ENCODE peak calls at places on chromosomes 7 and 10, in four cellular contexts. One of them, this sample, is unnamed.

GRCh38 chr7:155338632-155339320 is 41.1 kb downstream of the INSIG1 start:
- DNase-seq in K562: no peak
- DNase-seq in sigmoid colon: peak
- DNase-seq in esophagus muscularis mucosa: no peak
- DNase-seq in this sample: no peak

GRCh38 chr10:97830064-97830463 is 19.6 kb upstream of the GOLGA7B start:
- DNase-seq in sigmoid colon: no peak
- DNase-seq in esophagus muscularis mucosa: no peak
- DNase-seq in K562: no peak
- DNase-seq in this sample: no peak

GRCh38 chr7:99090811-99091582 is 52.9 kb downstream of the SMURF1 start:
- DNase-seq in sigmoid colon: no peak
- DNase-seq in K562: no peak
- DNase-seq in esophagus muscularis mucosa: peak
- DNase-seq in this sample: no peak

GRCh38 chr10:97851341-97852001 is 1.8 kb downstream of the GOLGA7B start:
- DNase-seq in sigmoid colon: no peak
- DNase-seq in esophagus muscularis mucosa: no peak
- DNase-seq in K562: no peak
- DNase-seq in this sample: no peak

GRCh38 chr10:95784279-95784913 is 28.4 kb downstream of the ENTPD1 start:
- DNase-seq in sigmoid colon: no peak
- DNase-seq in K562: no peak
- DNase-seq in esophagus muscularis mucosa: no peak
- DNase-seq in this sample: no peak

GRCh38 chr7:141880960-141881359 is 35.2 kb upstream of the OR9A4 start:
- DNase-seq in K562: no peak
- DNase-seq in sigmoid colon: no peak
- DNase-seq in esophagus muscularis mucosa: no peak
- DNase-seq in this sample: no peak

GRCh38 chr10:5975641-5976473 is 1.5 kb downstream of the IL15RA start:
- DNase-seq in sigmoid colon: peak
- DNase-seq in K562: peak
- DNase-seq in esophagus muscularis mucosa: peak
- DNase-seq in this sample: no peak

GRCh38 chr7:48148311-48148710 is 22.9 kb upstream of the ABCA13 start:
- DNase-seq in sigmoid colon: no peak
- DNase-seq in esophagus muscularis mucosa: no peak
- DNase-seq in K562: no peak
- DNase-seq in this sample: no peak

GRCh38 chr7:35695628-35695888 is 623 bp upstream of the HERPUD2 start:
- DNase-seq in esophagus muscularis mucosa: no peak
- DNase-seq in sigmoid colon: no peak
- DNase-seq in K562: no peak
- DNase-seq in this sample: no peak

GRCh38 chr7:114819629-114820362 is 102.1 kb upstream of the MDFIC start:
- DNase-seq in sigmoid colon: peak
- DNase-seq in esophagus muscularis mucosa: no peak
- DNase-seq in K562: no peak
- DNase-seq in this sample: no peak

GRCh38 chr10:248307-248706 is 113.1 kb downstream of the ZMYND11 start:
- DNase-seq in esophagus muscularis mucosa: no peak
- DNase-seq in K562: no peak
- DNase-seq in sigmoid colon: no peak
- DNase-seq in this sample: no peak

GRCh38 chr10:88992945-88993537 is 2.4 kb downstream of the FAS start:
- DNase-seq in esophagus muscularis mucosa: no peak
- DNase-seq in K562: no peak
- DNase-seq in sigmoid colon: no peak
- DNase-seq in this sample: peak

GRCh38 chr10:88991161-88991899 is 732 bp downstream of the FAS start:
- DNase-seq in K562: peak
- DNase-seq in esophagus muscularis mucosa: no peak
- DNase-seq in sigmoid colon: peak
- DNase-seq in this sample: peak

GRCh38 chr10:88989824-88990527 is 622 bp upstream of the FAS start:
- DNase-seq in sigmoid colon: peak
- DNase-seq in esophagus muscularis mucosa: no peak
- DNase-seq in K562: no peak
- DNase-seq in this sample: peak

GRCh38 chr10:88990528-88991160 is at the start of gene FAS:
- DNase-seq in sigmoid colon: peak
- DNase-seq in K562: peak
- DNase-seq in esophagus muscularis mucosa: peak
- DNase-seq in this sample: peak

DNA sequence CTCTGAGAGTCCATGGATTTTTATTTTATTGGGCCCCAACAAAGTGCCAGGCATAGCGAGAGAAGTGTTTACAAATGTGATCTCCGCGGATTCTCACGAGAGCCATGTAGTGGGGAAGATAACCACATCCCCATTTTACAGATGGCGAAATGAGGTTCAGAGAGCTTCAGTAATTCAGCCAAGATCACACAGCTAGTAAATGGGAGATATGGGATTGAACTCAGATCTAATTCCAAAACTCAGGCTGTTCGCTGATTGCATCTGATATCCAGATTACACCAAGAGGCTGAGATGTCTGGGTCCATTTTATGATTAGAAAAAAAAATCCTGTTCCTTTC is 1.3 kb downstream of the FAS start:
- DNase-seq in sigmoid colon: no peak
- DNase-seq in K562: no peak
- DNase-seq in esophagus muscularis mucosa: no peak
- DNase-seq in this sample: no peak
- TF ChIP-seq POLR2AphosphoS5 in sigmoid colon: no peak
- TF ChIP-seq POLR2AphosphoS5 in K562: no peak
- TF ChIP-seq POLR2AphosphoS5 in esophagus muscularis mucosa: no peak
- TF ChIP-seq POLR2AphosphoS5 in this sample: no peak

GRCh38 chr10:117004627-117005453 is at the start of gene SHTN1:
- DNase-seq in K562: peak
- DNase-seq in esophagus muscularis mucosa: no peak
- DNase-seq in sigmoid colon: peak
- DNase-seq in this sample: peak
- TF ChIP-seq CTCF in K562: no peak
- TF ChIP-seq CTCF in esophagus muscularis mucosa: no peak
- TF ChIP-seq CTCF in sigmoid colon: no peak
- TF ChIP-seq CTCF in this sample: no peak

GRCh38 chr10:125123363-125124113 is 36.8 kb downstream of the CTBP2 start:
- DNase-seq in K562: no peak
- DNase-seq in sigmoid colon: peak
- DNase-seq in esophagus muscularis mucosa: no peak
- DNase-seq in this sample: peak
- TF ChIP-seq POLR2AphosphoS5 in K562: no peak
- TF ChIP-seq POLR2AphosphoS5 in sigmoid colon: peak
- TF ChIP-seq POLR2AphosphoS5 in esophagus muscularis mucosa: peak
- TF ChIP-seq POLR2AphosphoS5 in this sample: peak

DNA sequence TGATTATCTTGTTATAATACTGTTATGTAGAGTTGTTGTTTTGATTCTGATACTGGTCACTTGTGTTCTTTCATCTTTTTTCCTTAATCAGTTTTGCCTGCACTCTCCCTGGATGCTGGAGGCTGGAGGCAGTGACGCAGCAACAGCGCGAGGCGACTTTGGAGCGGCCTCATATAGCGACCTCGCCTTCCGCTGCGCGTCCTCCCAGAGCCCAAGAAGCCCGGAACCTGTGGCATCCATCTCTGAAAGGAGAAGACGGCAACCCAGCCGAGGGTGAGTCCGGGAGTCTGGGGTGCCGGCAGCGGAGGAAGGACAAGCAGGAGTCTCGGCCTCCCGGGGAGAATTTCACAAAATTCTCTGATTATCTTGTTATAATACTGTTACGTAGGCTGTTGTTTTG is 161.2 kb downstream of the ZNF33B start:
- DNase-seq in esophagus muscularis mucosa: no peak
- DNase-seq in sigmoid colon: no peak
- DNase-seq in K562: peak
- DNase-seq in this sample: no peak
- TF ChIP-seq CTCF in esophagus muscularis mucosa: no peak
- TF ChIP-seq CTCF in sigmoid colon: no peak
- TF ChIP-seq CTCF in K562: no peak
- TF ChIP-seq CTCF in this sample: no peak

GRCh38 chr7:128892521-128893250 is 17.8 kb downstream of the KCP start:
- DNase-seq in K562: no peak
- DNase-seq in sigmoid colon: peak
- DNase-seq in esophagus muscularis mucosa: no peak
- DNase-seq in this sample: no peak

GRCh38 chr7:128894101-128894440 is 16.4 kb downstream of the KCP start:
- DNase-seq in esophagus muscularis mucosa: no peak
- DNase-seq in sigmoid colon: no peak
- DNase-seq in K562: no peak
- DNase-seq in this sample: no peak

GRCh38 chr7:128895320-128895719 is 15.2 kb downstream of the KCP start:
- DNase-seq in sigmoid colon: no peak
- DNase-seq in esophagus muscularis mucosa: no peak
- DNase-seq in K562: no peak
- DNase-seq in this sample: no peak

GRCh38 chr7:128891942-128892269 is 18.6 kb downstream of the KCP start:
- DNase-seq in sigmoid colon: peak
- DNase-seq in esophagus muscularis mucosa: no peak
- DNase-seq in K562: no peak
- DNase-seq in this sample: no peak

DNA sequence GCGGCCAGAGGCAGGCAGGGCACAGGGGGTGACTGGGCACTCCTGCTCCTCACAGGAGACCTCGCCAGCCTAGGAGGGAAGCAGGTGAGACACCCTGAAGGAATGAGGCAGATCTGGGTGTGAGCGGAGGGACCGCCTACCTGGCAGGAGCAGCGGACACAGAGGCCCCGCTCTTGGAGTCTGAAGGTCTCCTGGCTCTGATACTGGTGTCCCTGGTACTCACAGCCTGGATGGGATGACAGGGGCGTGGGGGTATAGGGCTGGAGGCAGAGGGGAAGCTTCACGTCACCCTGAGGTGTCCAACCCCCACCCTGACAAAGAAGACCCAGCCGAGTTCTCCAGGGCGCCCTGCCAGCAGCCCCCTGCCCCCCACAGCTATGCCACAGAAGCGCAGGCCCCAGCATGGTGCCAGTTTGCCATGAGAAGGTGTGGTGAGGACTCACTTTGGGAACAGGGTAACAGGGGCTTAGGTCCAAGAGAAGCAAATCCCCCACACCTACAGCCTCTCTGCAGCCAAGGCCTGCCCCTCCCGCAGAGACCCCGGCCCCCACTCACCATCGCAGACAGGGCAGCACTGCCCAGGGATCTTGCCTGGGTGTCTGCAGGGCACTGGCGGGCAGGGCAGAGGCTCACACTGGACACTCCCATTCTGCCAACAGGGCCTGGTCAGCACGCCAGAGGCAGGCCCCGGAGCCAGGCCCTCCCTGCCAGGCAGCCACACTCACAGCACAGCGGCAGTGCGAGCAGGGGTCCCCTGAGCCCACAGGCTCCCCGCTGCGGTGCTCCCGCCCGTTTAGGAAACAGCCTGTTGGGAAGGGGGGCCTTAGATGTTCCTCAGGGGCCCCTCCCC is 17.0 kb downstream of the KCP start:
- DNase-seq in K562: no peak
- DNase-seq in esophagus muscularis mucosa: no peak
- DNase-seq in sigmoid colon: peak
- DNase-seq in this sample: no peak
- TF ChIP-seq POLR2AphosphoS5 in K562: no peak
- TF ChIP-seq POLR2AphosphoS5 in esophagus muscularis mucosa: no peak
- TF ChIP-seq POLR2AphosphoS5 in sigmoid colon: no peak
- TF ChIP-seq POLR2AphosphoS5 in this sample: no peak

GRCh38 chr10:118151461-118151860 is 104.7 kb upstream of the RAB11FIP2 start:
- DNase-seq in esophagus muscularis mucosa: no peak
- DNase-seq in sigmoid colon: no peak
- DNase-seq in K562: no peak
- DNase-seq in this sample: no peak
- TF ChIP-seq CTCF in esophagus muscularis mucosa: no peak
- TF ChIP-seq CTCF in sigmoid colon: no peak
- TF ChIP-seq CTCF in K562: no peak
- TF ChIP-seq CTCF in this sample: no peak

GRCh38 chr10:81068446-81068845 is 530.7 kb downstream of the SH2D4B start:
- DNase-seq in esophagus muscularis mucosa: peak
- DNase-seq in sigmoid colon: no peak
- DNase-seq in K562: no peak
- DNase-seq in this sample: no peak

GRCh38 chr10:81073155-81073554 is 535.5 kb downstream of the SH2D4B start:
- DNase-seq in sigmoid colon: no peak
- DNase-seq in esophagus muscularis mucosa: no peak
- DNase-seq in K562: no peak
- DNase-seq in this sample: no peak

GRCh38 chr10:81065474-81065873 is 527.8 kb downstream of the SH2D4B start:
- DNase-seq in sigmoid colon: no peak
- DNase-seq in esophagus muscularis mucosa: no peak
- DNase-seq in K562: no peak
- DNase-seq in this sample: no peak

DNA sequence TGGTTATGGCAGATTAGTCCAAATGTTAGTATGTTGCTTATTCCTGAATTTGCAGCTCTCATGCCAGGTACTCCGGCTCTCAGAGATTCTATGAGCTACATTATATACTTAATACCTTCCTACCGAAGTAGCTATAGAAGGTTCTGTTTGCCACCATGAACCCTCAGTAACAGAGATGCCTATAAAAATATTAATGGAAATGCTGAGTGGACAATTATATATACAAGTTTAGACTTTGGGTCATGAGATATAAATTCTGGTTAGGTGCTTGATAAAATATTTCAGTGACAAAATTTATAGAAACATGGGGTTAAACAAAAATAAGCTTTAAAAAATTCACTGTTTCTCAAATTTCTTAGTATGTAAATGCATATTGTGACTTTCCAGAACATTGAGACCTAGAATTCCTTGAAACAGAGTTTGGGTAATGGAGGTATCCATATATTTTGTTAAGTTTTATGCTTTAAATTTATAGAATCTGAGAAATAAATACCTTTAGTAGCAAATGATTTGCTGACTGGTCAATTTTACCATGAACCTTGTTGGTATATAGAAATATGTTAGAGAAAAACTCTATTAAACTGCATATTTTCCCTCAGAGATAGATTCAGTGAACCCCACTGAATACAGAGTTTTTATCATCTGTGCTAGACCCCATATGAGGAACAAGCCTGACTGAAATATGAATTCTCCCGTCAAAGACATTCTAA is 533.5 kb downstream of the SH2D4B start:
- DNase-seq in esophagus muscularis mucosa: no peak
- DNase-seq in K562: no peak
- DNase-seq in sigmoid colon: no peak
- DNase-seq in this sample: no peak
- TF ChIP-seq POLR2AphosphoS5 in esophagus muscularis mucosa: no peak
- TF ChIP-seq POLR2AphosphoS5 in K562: no peak
- TF ChIP-seq POLR2AphosphoS5 in sigmoid colon: no peak
- TF ChIP-seq POLR2AphosphoS5 in this sample: no peak